ENCODE peak calls at places on chromosomes 4 and X, in six cellular contexts. G, Y, R, C, D and V are unnamed samples.

GRCh38 chrX:48003367-48003757 is 427 bp downstream of the ZNF182 start:
- DNase-seq in C (no peak), D (no peak), R (no peak), Y (peak), G (no peak), V (no peak)

GRCh38 chr4:150656882-150657281 is 74.9 kb downstream of the MAB21L2 start:
- DNase-seq in Y (no peak), R (no peak), D (no peak), C (no peak), G (no peak), V (no peak)

GRCh38 chrX:105869676-105870075 is 47.3 kb downstream of the NRK start:
- DNase-seq in G (no peak), D (peak), Y (no peak), R (no peak), C (no peak), V (no peak)

GRCh38 chr4:143347495-143347894 is 10.8 kb downstream of the GAB1 start:
- DNase-seq in C (no peak), Y (no peak), R (no peak), G (no peak), D (no peak), V (no peak)

GRCh38 chr4:24743931-24744330 is 51.4 kb upstream of the SOD3 start:
- DNase-seq in R (no peak), C (no peak), Y (no peak), D (peak), G (no peak), V (no peak)

GRCh38 chrX:30153175-30153880 is 62.0 kb upstream of the MAGEB2 start:
- DNase-seq in C (no peak), R (no peak), D (no peak), Y (no peak), G (no peak), V (no peak)

GRCh38 chr4:24881508-24882071 is 31.3 kb downstream of the CCDC149 start:
- DNase-seq in R (no peak), D (no peak), Y (no peak), C (no peak), G (no peak), V (no peak)

GRCh38 chrX:24377911-24378468 is 17.6 kb downstream of the SUPT20HL1 start:
- DNase-seq in R (no peak), G (no peak), D (no peak), Y (no peak), C (no peak), V (no peak)

GRCh38 chrX:151796576-151796975 is 62.0 kb downstream of the CNGA2 start:
- DNase-seq in R (no peak), D (no peak), Y (no peak), C (no peak), G (no peak), V (no peak)

GRCh38 chr4:158652920-158653319 is 18.8 kb downstream of the C4orf46 start:
- DNase-seq in Y (no peak), G (no peak), C (no peak), R (no peak), D (no peak), V (no peak)

GRCh38 chr4:152935661-152936445 is at the start of gene FHDC1:
- DNase-seq in G (no peak), R (peak), D (no peak), C (no peak), Y (peak), V (no peak)

DNA sequence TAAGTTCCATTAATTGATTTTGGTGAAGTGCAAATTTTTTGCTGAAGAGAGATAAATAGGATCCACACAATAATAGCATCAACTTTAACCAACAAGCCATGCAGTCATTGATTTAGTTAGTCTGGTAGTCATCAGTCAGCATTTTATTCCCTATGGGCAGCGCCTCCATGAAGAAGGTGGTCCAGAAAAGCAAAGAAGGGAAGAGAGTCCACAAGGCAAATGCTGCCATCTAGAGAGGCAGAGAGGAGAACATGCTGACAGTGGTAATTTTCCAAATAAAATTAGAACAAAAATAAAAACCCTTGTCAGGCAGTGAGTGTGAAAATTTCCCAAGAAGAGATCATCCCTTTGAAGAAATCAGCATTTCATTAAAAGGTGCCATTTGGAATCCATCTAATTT is 366.7 kb upstream of the FAM241A start:
- DNase-seq in C (no peak), D (no peak), Y (no peak), G (no peak), R (no peak), V (no peak)
- TF ChIP-seq CTCF in C (no peak), D (peak), Y (no peak), G (no peak), R (no peak), V (peak)

GRCh38 chr4:139267301-139267700 is 12.7 kb downstream of the MGARP start:
- DNase-seq in C (no peak), R (no peak), D (no peak), Y (no peak), G (no peak), V (no peak)

GRCh38 chr4:139265654-139266053 is 14.4 kb downstream of the MGARP start:
- DNase-seq in C (no peak), D (no peak), R (no peak), G (no peak), Y (no peak), V (no peak)

GRCh38 chr4:139266583-139267257 is 13.3 kb downstream of the MGARP start:
- DNase-seq in G (peak), R (peak), D (peak), Y (peak), C (peak), V (peak)

GRCh38 chr4:139266208-139266582 is 13.8 kb downstream of the MGARP start:
- DNase-seq in D (no peak), G (no peak), C (no peak), Y (no peak), R (no peak), V (no peak)
- H3K4me3 ChIP-seq in D (peak), G (no peak), C (peak), Y (no peak), R (peak), V (peak)

GRCh38 chrX:131801066-131801465 is 222.0 kb upstream of the STK26 start:
- DNase-seq in D (no peak), Y (no peak), C (no peak), R (no peak), G (no peak), V (no peak)

GRCh38 chrX:131801911-131802310 is 221.2 kb upstream of the STK26 start:
- DNase-seq in Y (no peak), R (no peak), D (no peak), C (no peak), G (no peak), V (no peak)

GRCh38 chrX:131802836-131803626 is 220.1 kb upstream of the STK26 start:
- DNase-seq in Y (no peak), D (peak), C (no peak), R (peak), G (peak), V (no peak)
- TF ChIP-seq CTCF in Y (peak), D (peak), C (peak), R (peak), G (peak), V (peak)

GRCh38 chr4:154998284-154998683 is 210.2 kb upstream of the NPY2R start:
- DNase-seq in G (no peak), C (no peak), Y (no peak), D (no peak), R (no peak), V (no peak)
- H3K4me3 ChIP-seq in G (no peak), C (no peak), Y (no peak), D (no peak), R (no peak), V (no peak)